ENCODE peak calls at places on chromosomes 11 and 22, in eight cellular contexts. V is GM12878, B is HCT116, T is GM23338, L is K562, W is H1, G is endothelial cell of umbilical vein, J is HepG2. M is an unnamed sample.

GRCh38 chr11:41307371-41308080 is 151.9 kb downstream of the LRRC4C start:
- DNase-seq in V (no peak), B (no peak), T (peak), L (no peak), W (no peak), G (no peak), J (no peak), M (no peak)

GRCh38 chr11:103897156-103897555 is 139.3 kb upstream of the DDI1 start:
- DNase-seq in V (no peak), B (no peak), T (no peak), L (no peak), W (no peak), G (peak), J (no peak), M (peak)

GRCh38 chr11:74713686-74714085 is 17.5 kb downstream of the CHRDL2 start:
- DNase-seq in V (no peak), B (no peak), T (no peak), L (no peak), W (no peak), G (no peak), J (no peak), M (no peak)

GRCh38 chr11:108370990-108371389 is 96.3 kb downstream of the C11orf65 start:
- DNase-seq in V (no peak), B (no peak), T (no peak), L (no peak), W (no peak), G (no peak), J (no peak), M (no peak)

GRCh38 chr22:46997311-46997970 is 235.0 kb downstream of the TBC1D22A start:
- DNase-seq in V (no peak), B (no peak), T (no peak), L (no peak), W (no peak), G (no peak), J (no peak), M (no peak)

GRCh38 chr11:27882066-27882697 is 181.9 kb upstream of the BDNF start:
- DNase-seq in V (no peak), B (peak), T (no peak), L (no peak), W (no peak), G (no peak), J (no peak), M (no peak)

GRCh38 chr11:100188137-100188783 is 498.8 kb upstream of the ARHGAP42 start:
- DNase-seq in V (no peak), B (no peak), T (peak), L (no peak), W (no peak), G (no peak), J (no peak), M (no peak)

GRCh38 chr22:38513063-38513462 is 7.0 kb upstream of the DDX17 start:
- DNase-seq in V (no peak), B (no peak), T (peak), L (peak), W (no peak), G (no peak), J (peak), M (no peak)

GRCh38 chr11:108733479-108734116 is 68.7 kb downstream of the DDX10 start:
- DNase-seq in V (peak), B (no peak), T (peak), L (no peak), W (no peak), G (peak), J (no peak), M (no peak)

GRCh38 chr11:91926967-91927366 is 297.7 kb upstream of the FAT3 start:
- DNase-seq in V (no peak), B (no peak), T (no peak), L (no peak), W (no peak), G (peak), J (no peak), M (no peak)

GRCh38 chr11:134276396-134277175 is 407 bp downstream of the GLB1L3 start:
- DNase-seq in V (no peak), B (no peak), T (peak), L (no peak), W (peak), G (no peak), J (no peak), M (no peak)

GRCh38 chr11:15075162-15075526 is 1.8 kb downstream of the CALCB start:
- DNase-seq in V (no peak), B (no peak), T (no peak), L (no peak), W (no peak), G (no peak), J (no peak), M (no peak)

GRCh38 chr22:31120642-31121041 is 2.1 kb upstream of the INPP5J start:
- DNase-seq in V (no peak), B (no peak), T (no peak), L (no peak), W (no peak), G (no peak), J (no peak), M (no peak)

GRCh38 chr11:71948314-71949027 is 19.6 kb downstream of the RNF121 start:
- DNase-seq in V (no peak), B (no peak), T (no peak), L (peak), W (no peak), G (peak), J (peak), M (no peak)

GRCh38 chr11:73513707-73514106 is 84.2 kb downstream of the FAM168A start:
- DNase-seq in V (no peak), B (no peak), T (no peak), L (no peak), W (no peak), G (no peak), J (no peak), M (no peak)

GRCh38 chr11:94036096-94036495 is 14.9 kb downstream of the HEPHL1 start:
- DNase-seq in V (no peak), B (no peak), T (no peak), L (peak), W (no peak), G (no peak), J (no peak), M (no peak)

GRCh38 chr11:14789879-14790484 is 102.0 kb downstream of the CYP2R1 start:
- DNase-seq in V (no peak), B (no peak), T (no peak), L (no peak), W (no peak), G (peak), J (no peak), M (no peak)

GRCh38 chr11:2445948-2446551 is 1.2 kb downstream of the KCNQ1 start:
- DNase-seq in V (no peak), B (no peak), T (peak), L (no peak), W (no peak), G (no peak), J (no peak), M (no peak)

GRCh38 chr11:79264284-79264683 is 176.5 kb downstream of the TENM4 start:
- DNase-seq in V (no peak), B (no peak), T (no peak), L (no peak), W (no peak), G (no peak), J (no peak), M (no peak)

GRCh38 chr11:34627197-34627596 is 6.3 kb downstream of the EHF start:
- DNase-seq in V (no peak), B (no peak), T (no peak), L (no peak), W (no peak), G (no peak), J (no peak), M (no peak)

GRCh38 chr11:59437770-59438169 is 1.5 kb downstream of the OR5A1 start:
- DNase-seq in V (no peak), B (no peak), T (peak), L (no peak), W (no peak), G (no peak), J (no peak), M (no peak)

GRCh38 chr22:45537734-45538181 is 35.1 kb downstream of the FBLN1 start:
- DNase-seq in V (no peak), B (no peak), T (no peak), L (no peak), W (no peak), G (no peak), J (no peak), M (peak)

GRCh38 chr11:125494601-125494986 is 1.5 kb downstream of the FEZ1 start:
- DNase-seq in V (no peak), B (no peak), T (no peak), L (no peak), W (no peak), G (no peak), J (no peak), M (no peak)

GRCh38 chr11:125494033-125494364 is 2.1 kb downstream of the FEZ1 start:
- DNase-seq in V (no peak), B (no peak), T (no peak), L (no peak), W (no peak), G (no peak), J (no peak), M (no peak)

GRCh38 chr11:125498521-125498920 is 2.5 kb upstream of the FEZ1 start:
- DNase-seq in V (no peak), B (no peak), T (no peak), L (no peak), W (no peak), G (no peak), J (no peak), M (no peak)

GRCh38 chr11:125496465-125496817 is 376 bp upstream of the FEZ1 start:
- DNase-seq in V (no peak), B (no peak), T (peak), L (no peak), W (no peak), G (no peak), J (no peak), M (no peak)

DNA sequence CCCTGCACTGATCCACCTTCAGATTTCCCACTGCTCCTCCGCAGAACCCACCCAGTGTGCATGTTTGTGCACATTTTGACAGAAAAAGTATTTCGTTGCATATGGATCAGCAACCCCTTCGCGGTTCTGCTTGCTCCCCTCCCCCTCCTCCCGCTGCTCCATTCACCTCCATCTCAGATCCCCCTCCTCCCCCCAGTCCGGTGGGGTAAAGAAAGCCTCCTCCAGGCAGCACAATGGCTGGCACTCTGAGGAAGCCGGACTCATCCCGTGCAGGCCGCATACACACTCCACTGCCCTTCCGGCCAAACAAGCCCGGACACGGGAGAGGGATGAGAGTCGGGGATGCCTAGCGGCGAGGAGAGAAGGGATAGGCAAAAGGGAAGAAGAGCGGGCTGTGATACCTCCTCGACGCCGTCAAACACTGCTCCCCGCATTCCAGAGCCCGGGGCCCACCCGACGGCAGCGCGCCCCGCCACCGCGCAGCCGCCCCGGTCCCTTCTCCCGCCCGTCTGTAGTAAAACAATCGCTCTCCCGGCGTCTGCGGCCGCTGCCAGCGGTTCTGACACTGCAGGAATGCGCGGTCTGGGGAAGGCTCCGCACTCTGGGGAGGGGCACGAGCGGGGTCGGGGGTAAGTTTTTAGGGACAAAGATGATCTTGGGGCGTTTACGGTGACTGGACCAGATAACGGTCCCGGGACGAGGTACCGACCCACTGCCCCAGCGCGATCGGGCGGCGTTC is 909 bp downstream of the FEZ1 start:
- DNase-seq in V (no peak), B (no peak), T (peak), L (no peak), W (peak), G (peak), J (no peak), M (no peak)
- TF ChIP-seq EZH2 in V (no peak), B (no peak), T (no peak), L (no peak), W (peak), G (no peak), J (no peak), M (peak)

GRCh38 chr22:25666308-25666707 is 75.7 kb upstream of the MYO18B start:
- DNase-seq in V (no peak), B (no peak), T (peak), L (no peak), W (no peak), G (no peak), J (peak), M (no peak)
- TF ChIP-seq POLR2AphosphoS5 in V (no peak), B (no peak), T (no peak), L (no peak), W (no peak), G (no peak), J (no peak), M (no peak)

DNA sequence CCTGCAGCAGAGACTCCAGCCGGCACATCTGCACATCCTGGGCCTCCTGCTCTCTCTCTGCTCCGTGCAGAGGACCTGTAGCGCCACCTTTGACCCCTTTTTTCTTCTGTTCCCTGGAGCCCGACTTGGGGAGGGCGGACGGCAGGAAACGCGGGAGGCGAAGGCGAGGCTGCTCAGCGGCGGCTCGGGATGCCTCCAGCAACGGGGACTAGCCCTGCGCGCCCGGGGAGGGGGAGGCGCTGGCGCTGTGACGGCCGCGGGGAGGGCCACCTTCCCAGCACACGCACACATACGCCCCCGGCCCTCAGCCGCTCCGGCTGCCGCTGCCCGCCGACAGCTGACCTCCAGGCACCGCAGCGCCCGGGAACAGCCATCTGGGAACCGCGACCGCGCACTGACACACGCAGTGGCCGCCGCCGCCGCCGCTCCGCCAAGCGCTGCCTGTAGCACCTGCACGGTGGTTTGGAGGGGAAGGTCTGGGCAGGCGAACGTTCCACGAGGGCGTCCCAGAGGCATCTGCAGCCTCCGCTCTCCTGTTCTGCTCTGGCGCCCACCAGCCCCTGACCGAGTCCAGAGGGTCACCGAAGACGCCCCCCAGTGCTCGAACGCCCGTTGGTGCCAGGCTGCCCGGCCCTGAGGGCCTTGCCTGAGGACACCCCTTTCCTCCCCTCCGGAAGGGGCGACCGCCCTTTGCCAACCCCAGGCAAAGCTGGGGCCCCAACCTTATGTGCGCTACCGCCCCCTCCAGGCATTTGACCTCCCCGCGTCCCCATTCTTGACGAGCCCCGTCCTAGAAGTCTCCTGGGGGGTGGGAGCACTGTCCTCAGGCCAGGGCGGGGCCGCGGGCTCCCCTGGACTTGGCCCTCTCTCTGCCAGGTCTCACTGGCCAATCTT is 16.9 kb upstream of the C22orf42 start:
- DNase-seq in V (no peak), B (no peak), T (peak), L (no peak), W (peak), G (no peak), J (no peak), M (no peak)
- TF ChIP-seq EZH2 in V (no peak), B (no peak), T (no peak), L (no peak), W (peak), G (no peak), J (no peak), M (no peak)

DNA sequence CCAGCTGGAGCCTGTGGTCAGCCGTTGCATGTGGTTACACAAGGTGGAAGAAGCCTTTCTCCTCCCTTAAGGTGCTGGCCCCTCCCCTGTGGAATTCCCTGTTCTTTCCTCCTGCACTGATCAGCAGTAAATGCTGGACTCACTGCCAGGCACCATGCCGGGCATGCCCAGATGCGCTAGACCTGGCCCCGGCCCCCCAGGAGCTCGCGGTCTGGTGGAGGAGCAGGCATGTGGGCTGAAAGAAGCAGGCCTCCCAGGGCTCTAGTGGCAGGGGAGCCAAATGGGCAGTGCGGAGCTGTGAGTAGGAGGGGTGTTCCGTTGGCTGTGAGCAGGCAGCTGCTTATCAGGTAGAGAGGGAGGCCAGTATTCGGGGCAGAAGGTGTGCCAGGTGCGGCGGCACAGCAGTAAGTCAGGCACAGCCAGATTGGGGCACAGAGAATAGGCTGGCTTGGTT is 10.2 kb downstream of the DGKZ start:
- DNase-seq in V (no peak), B (no peak), T (no peak), L (no peak), W (no peak), G (no peak), J (no peak), M (no peak)
- TF ChIP-seq POLR2AphosphoS5 in V (no peak), B (no peak), T (no peak), L (no peak), W (no peak), G (no peak), J (no peak), M (no peak)

GRCh38 chr11:371051-371450 is 1.8 kb downstream of the B4GALNT4 start:
- DNase-seq in V (no peak), B (no peak), T (no peak), L (no peak), W (no peak), G (no peak), J (no peak), M (no peak)

GRCh38 chr11:371716-372590 is 2.7 kb downstream of the B4GALNT4 start:
- DNase-seq in V (no peak), B (no peak), T (no peak), L (no peak), W (no peak), G (no peak), J (no peak), M (no peak)

GRCh38 chr11:368414-369335 is 624 bp upstream of the B4GALNT4 start:
- DNase-seq in V (no peak), B (no peak), T (no peak), L (peak), W (no peak), G (peak), J (peak), M (no peak)

GRCh38 chr11:369336-370018 is at the start of gene B4GALNT4:
- DNase-seq in V (no peak), B (no peak), T (peak), L (peak), W (no peak), G (no peak), J (no peak), M (no peak)

GRCh38 chr11:370087-370941 is 1.0 kb downstream of the B4GALNT4 start:
- DNase-seq in V (no peak), B (no peak), T (peak), L (peak), W (peak), G (no peak), J (no peak), M (no peak)
- TF ChIP-seq EZH2 in V (no peak), B (no peak), T (no peak), L (no peak), W (no peak), G (peak), J (no peak), M (no peak)

GRCh38 chr11:61164610-61165424 is 3.6 kb upstream of the VPS37C start:
- DNase-seq in V (no peak), B (no peak), T (no peak), L (no peak), W (no peak), G (no peak), J (no peak), M (no peak)
- TF ChIP-seq POLR2AphosphoS5 in V (no peak), B (no peak), T (no peak), L (no peak), W (no peak), G (no peak), J (no peak), M (no peak)

DNA sequence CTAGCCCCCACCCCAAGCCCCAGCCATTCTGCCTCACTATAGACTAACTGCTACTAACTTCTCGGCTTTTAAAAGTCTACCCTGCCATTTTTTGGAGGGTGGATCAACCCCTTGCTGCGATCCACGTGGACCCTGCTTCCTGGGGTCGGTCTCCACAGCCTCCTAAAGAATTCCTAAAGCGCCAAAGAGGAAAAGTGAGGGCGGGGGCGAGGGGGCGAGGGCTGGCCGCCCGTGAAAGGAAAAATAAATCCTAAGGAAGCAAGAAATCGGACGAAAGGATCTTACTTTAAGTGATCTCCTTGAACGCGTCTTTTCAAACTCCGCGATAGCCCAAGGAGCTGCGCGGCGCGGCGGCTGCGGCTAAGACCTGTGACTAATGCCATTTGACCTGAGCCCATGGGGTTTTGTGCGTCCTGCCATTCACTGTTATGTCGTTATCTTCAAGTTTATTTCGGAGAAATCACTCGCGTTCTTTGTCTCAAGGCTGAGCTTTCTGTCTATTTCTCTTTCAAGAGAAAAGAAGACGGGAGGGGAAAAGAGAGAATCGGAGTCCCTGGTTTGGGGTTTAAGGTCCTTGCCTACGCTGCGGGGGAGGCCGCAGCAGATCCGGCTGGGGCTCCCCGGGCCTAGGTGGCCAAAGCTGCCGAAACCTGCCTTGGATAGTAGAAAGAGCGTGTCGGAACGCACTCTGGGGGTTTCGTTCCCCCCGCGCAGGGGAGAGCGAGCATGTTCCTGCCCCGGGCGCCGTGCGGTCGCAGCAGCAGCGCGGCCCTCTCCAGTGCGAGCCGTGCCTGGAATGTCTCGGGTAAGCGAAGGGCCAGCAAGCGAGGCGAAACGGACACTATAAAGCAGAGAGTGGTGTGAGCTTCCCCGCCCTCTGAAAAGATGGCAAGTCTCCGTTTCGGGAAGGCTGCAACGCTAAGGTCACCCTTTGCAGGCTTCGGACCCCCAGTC is 2.8 kb upstream of the DBX1 start:
- DNase-seq in V (no peak), B (no peak), T (peak), L (no peak), W (peak), G (peak), J (no peak), M (no peak)
- TF ChIP-seq EZH2 in V (peak), B (no peak), T (peak), L (no peak), W (peak), G (peak), J (peak), M (peak)

GRCh38 chr22:50270302-50271010 is at the start of gene MAPK11:
- DNase-seq in V (no peak), B (no peak), T (peak), L (peak), W (peak), G (peak), J (peak), M (no peak)
- TF ChIP-seq POLR2AphosphoS5 in V (no peak), B (no peak), T (no peak), L (no peak), W (no peak), G (peak), J (no peak), M (no peak)